ENCODE peak calls at places on chromosomes 5 and 9, in four cellular contexts. G is K562, X is HepG2, E is H1. H is an unnamed sample.

GRCh38 chr9:20048985-20049384 is 260.1 kb upstream of the SLC24A2 start:
- DNase-seq in G (no peak), X (no peak), E (no peak), H (no peak)

GRCh38 chr5:157088342-157088990 is 20.4 kb downstream of the HAVCR2 start:
- DNase-seq in G (no peak), X (no peak), E (no peak), H (no peak)

GRCh38 chr9:105232207-105232606 is 12.2 kb upstream of the SLC44A1 start:
- DNase-seq in G (no peak), X (no peak), E (no peak), H (no peak)

GRCh38 chr5:63959177-63959982 is 2.9 kb downstream of the HTR1A start:
- DNase-seq in G (no peak), X (no peak), E (peak), H (no peak)

GRCh38 chr5:174401793-174402192 is 322.6 kb upstream of the MSX2 start:
- DNase-seq in G (no peak), X (no peak), E (no peak), H (no peak)

GRCh38 chr5:34548086-34548403 is 108.1 kb upstream of the RAI14 start:
- DNase-seq in G (no peak), X (no peak), E (peak), H (no peak)

GRCh38 chr5:107674655-107675054 is 3.9 kb upstream of the EFNA5 start:
- DNase-seq in G (no peak), X (no peak), E (no peak), H (no peak)

GRCh38 chr5:151319334-151319733 is 15.8 kb upstream of the SLC36A3 start:
- DNase-seq in G (no peak), X (no peak), E (no peak), H (no peak)

GRCh38 chr5:5494489-5495402 is 72.3 kb downstream of the ICE1 start:
- DNase-seq in G (peak), X (peak), E (peak), H (peak)

DNA sequence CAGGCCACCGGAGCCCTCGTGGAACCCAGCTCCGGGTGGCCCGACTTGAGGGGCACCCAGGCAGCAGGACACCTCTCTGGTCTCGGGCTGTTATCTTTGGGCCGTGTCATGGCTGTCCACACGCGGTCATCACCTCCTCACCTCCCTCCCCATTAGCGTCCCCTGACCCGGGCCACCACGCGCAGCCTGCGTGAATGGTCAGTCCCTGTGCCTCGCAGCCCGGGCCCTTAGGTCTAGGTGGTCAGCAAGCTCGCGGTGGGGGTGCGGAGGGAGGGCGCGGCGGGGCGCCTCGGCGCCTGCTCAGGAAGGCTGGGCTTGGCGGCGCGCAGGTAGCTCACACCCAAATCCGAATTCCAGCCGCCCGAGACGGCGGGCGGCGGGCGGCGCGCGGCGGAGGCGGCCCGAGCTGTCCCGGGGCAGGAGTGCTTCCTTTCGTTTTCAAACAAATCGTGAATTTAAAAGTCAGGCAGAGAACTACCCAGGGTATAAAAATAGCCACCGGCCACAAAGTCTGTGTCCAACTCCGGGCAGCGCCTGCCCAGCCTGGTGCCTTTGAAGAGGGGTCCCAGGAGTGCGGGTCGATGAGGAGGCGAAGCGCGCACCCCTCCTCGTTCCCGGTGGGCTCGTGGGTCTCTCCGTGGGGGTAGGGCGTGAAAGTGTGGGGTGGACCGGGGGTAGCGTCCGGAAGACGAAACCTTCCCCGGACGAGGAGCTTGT is 1.0 kb upstream of the RXRA start:
- DNase-seq in G (peak), X (no peak), E (no peak), H (no peak)
- TF ChIP-seq CBX5 in G (no peak), X (no peak), E (no peak), H (no peak)

GRCh38 chr9:16179566-16179965 is 626.7 kb downstream of the CCDC171 start:
- DNase-seq in G (no peak), X (no peak), E (no peak), H (no peak)

GRCh38 chr9:16171851-16172250 is 619.0 kb downstream of the CCDC171 start:
- DNase-seq in G (no peak), X (no peak), E (no peak), H (no peak)

GRCh38 chr9:16180091-16180490 is 627.2 kb downstream of the CCDC171 start:
- DNase-seq in G (no peak), X (no peak), E (no peak), H (no peak)

GRCh38 chr9:16178294-16178693 is 625.5 kb downstream of the CCDC171 start:
- DNase-seq in G (no peak), X (no peak), E (no peak), H (no peak)

GRCh38 chr9:16175461-16175860 is 622.6 kb downstream of the CCDC171 start:
- DNase-seq in G (no peak), X (no peak), E (no peak), H (no peak)
- TF ChIP-seq CBX5 in G (no peak), X (no peak), E (no peak), H (no peak)

GRCh38 chr9:107274953-107275422 is 8.1 kb upstream of the RAD23B start:
- DNase-seq in G (no peak), X (peak), E (no peak), H (no peak)
- TF ChIP-seq CBX5 in G (no peak), X (no peak), E (no peak), H (no peak)

DNA sequence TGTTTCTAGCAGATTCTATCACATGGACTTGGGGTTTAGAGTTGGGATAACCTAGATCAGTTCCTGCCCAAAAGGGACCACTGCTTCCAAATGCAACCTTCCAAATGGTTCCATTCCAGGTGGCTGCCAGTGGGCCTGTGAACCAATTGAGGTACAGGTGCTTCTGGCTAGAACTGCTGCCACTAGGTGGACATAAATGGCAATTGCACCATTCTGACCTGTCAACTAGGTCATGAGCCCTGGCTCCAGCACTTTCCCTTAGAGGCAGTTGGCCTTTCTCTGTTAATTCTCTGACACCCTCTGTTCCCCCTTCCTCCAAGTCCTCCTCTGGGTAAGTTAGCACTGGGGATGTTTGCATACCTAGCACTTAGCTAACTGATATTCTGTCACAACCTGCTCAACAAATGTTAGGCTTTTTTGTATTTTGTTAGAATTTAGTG is 16.6 kb upstream of the HEMGN start:
- DNase-seq in G (peak), X (peak), E (peak), H (no peak)
- TF ChIP-seq CBX5 in G (no peak), X (no peak), E (no peak), H (no peak)

GRCh38 chr5:72178910-72179815 is 71.9 kb downstream of the MAP1B start:
- DNase-seq in G (no peak), X (no peak), E (no peak), H (no peak)
- TF ChIP-seq CBX5 in G (no peak), X (no peak), E (no peak), H (no peak)

DNA sequence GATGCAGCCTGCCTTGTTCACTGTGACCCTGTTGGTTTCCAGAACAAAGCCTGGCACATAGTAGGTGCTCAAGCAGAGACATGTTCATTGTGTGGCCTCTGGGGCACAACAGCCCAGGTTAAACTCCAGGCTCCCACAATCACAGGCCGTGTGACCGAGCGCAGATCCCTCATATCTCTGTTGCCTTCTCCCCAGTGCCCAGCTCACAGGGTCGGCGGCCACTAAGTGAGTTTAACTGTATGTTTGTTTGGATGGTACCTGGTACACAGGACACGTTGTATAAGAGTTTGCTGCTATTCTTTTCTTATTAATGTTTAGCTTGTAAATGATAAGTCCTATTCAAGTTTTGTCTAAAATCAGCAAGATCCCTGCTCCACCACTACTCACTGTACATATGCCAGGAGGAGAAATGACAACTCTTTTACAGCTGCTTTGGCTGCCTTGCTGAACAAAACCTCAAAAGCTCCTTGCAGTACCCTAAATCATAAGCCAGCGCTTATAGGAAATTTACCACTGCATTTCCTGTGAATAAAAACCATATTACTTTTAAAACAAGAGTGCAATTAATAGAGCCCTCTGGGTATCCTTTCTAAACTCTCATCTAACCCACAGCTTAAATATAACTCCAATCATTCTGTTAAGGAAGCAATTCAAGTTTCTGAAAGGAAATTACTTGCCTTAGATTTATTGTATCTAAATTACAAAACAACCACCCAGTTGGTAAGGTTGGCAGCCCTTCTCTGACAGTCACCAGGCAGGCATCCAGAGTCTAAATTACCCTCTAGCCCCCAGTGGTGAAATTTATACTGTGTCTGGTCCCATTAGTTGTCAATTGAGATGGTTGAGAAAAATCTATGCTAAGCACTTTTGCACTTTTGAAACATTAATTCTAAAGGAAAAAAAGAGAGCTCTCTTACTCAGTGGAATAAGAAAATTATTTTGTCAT is 379.4 kb downstream of the SEMA5A start:
- DNase-seq in G (no peak), X (no peak), E (no peak), H (no peak)
- TF ChIP-seq CBX5 in G (no peak), X (no peak), E (no peak), H (no peak)

H was measured in GM12878.